ENCODE peak calls at places on chromosomes 1 and 21, in five cellular contexts. U is HEK293T, Q is GM12878, S is H1, R is HepG2. F is an unnamed sample.

GRCh38 chr21:29164330-29164942 is 34.0 kb downstream of the MAP3K7CL start:
- DNase-seq in U (peak; percentile 53), Q (no peak), S (no peak), R (peak; percentile 63), F (peak; percentile 55)

GRCh38 chr1:83746234-83746633 is 252.7 kb downstream of the TTLL7 start:
- DNase-seq in U (no peak), Q (peak; percentile 23), S (no peak), R (no peak), F (no peak)

GRCh38 chr1:115647000-115647399 is 5.2 kb downstream of the VANGL1 start:
- DNase-seq in U (no peak), Q (no peak), S (no peak), R (no peak), F (no peak)

GRCh38 chr1:64703600-64703999 is 41.3 kb upstream of the RAVER2 start:
- DNase-seq in U (no peak), Q (no peak), S (no peak), R (no peak), F (no peak)

GRCh38 chr21:28899744-28900143 is 92.9 kb downstream of the LTN1 start:
- DNase-seq in U (no peak), Q (no peak), S (no peak), R (no peak), F (no peak)

GRCh38 chr1:2045468-2046224 is 4.6 kb upstream of the PRKCZ start:
- DNase-seq in U (no peak), Q (no peak), S (no peak), R (no peak), F (no peak)

GRCh38 chr1:209207126-209207700 is 376.3 kb upstream of the CAMK1G start:
- DNase-seq in U (no peak), Q (no peak), S (no peak), R (no peak), F (no peak)

GRCh38 chr1:22801753-22802152 is 91.1 kb downstream of the EPHB2 start:
- DNase-seq in U (no peak), Q (no peak), S (no peak), R (no peak), F (no peak)

GRCh38 chr1:221439734-221440436 is 302.0 kb downstream of the DUSP10 start:
- DNase-seq in U (no peak), Q (no peak), S (no peak), R (peak; percentile 6), F (no peak)

GRCh38 chr1:21123287-21123961 is 53.3 kb downstream of the EIF4G3 start:
- DNase-seq in U (no peak), Q (no peak), S (no peak), R (no peak), F (no peak)

GRCh38 chr1:58619286-58620054 is 42.4 kb upstream of the TACSTD2 start:
- DNase-seq in U (no peak), Q (no peak), S (no peak), R (no peak), F (no peak)

GRCh38 chr1:82445827-82446226 is 645.1 kb downstream of the ADGRL2 start:
- DNase-seq in U (no peak), Q (no peak), S (no peak), R (no peak), F (no peak)

GRCh38 chr1:145846191-145846590 is 761 bp downstream of the NUDT17 start:
- DNase-seq in U (peak; percentile 66), Q (no peak), S (no peak), R (peak; percentile 23), F (peak; percentile 32)

GRCh38 chr1:65172936-65173335 is 24.9 kb downstream of the AK4 start:
- DNase-seq in U (no peak), Q (no peak), S (no peak), R (no peak), F (no peak)

GRCh38 chr1:67717876-67718275 is 32.9 kb downstream of the GADD45A start:
- DNase-seq in U (no peak), Q (no peak), S (no peak), R (peak; percentile 13), F (no peak)

GRCh38 chr1:9235123-9235513 is 544 bp downstream of the H6PD start:
- DNase-seq in U (peak; percentile 54), Q (no peak), S (no peak), R (peak; percentile 36), F (no peak)

GRCh38 chr1:227894306-227894721 is 53.4 kb downstream of the WNT9A start:
- DNase-seq in U (no peak), Q (no peak), S (no peak), R (no peak), F (no peak)

GRCh38 chr1:201543871-201544521 is 5.1 kb downstream of the NAV1 start:
- DNase-seq in U (no peak), Q (no peak), S (no peak), R (no peak), F (no peak)

GRCh38 chr1:153985984-153986761 is at the start of gene RAB13:
- DNase-seq in U (peak; percentile 88), Q (no peak), S (no peak), R (peak; percentile 81), F (peak; percentile 86)

GRCh38 chr1:172466795-172467407 is 23.0 kb upstream of the PIGC start:
- DNase-seq in U (no peak), Q (no peak), S (no peak), R (peak; percentile 53), F (no peak)

GRCh38 chr21:39047046-39047445 is 136.2 kb downstream of the PSMG1 start:
- DNase-seq in U (no peak), Q (no peak), S (no peak), R (no peak), F (no peak)

GRCh38 chr1:174818014-174818616 is 181.6 kb upstream of the CACYBP start:
- DNase-seq in U (no peak), Q (no peak), S (no peak), R (no peak), F (no peak)

GRCh38 chr1:174815474-174815908 is 184.3 kb upstream of the CACYBP start:
- DNase-seq in U (no peak), Q (no peak), S (no peak), R (no peak), F (no peak)

GRCh38 chr1:174815036-174815435 is 184.7 kb upstream of the CACYBP start:
- DNase-seq in U (no peak), Q (peak; percentile 21), S (no peak), R (peak; percentile 35), F (no peak)

DNA sequence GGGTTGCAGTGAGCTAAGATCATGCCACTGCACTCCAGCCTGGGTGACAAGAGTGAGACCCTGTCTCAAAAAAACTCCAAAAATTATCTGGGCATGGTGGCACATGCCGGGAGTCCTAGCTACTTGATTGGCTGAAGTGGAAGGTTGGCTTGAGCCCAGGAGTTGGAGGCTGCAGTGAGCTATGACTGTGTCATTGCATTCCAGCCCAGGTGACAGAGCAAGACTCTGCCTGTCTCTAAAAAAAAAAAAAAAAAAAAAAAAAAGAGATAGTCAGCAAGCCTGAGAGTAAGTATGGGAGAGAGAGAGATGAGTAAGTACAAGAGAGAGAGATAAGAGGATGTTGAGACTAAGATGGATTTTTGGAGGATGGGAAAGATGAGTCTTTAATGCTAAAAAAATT is 180.8 kb upstream of the CACYBP start:
- DNase-seq in U (no peak), Q (no peak), S (no peak), R (no peak), F (no peak)
- TF ChIP-seq SUZ12 in U (no peak), Q (no peak), S (no peak), R (no peak), F (no peak)

GRCh38 chr1:47233165-47233564 is 1.1 kb upstream of the TAL1 start:
- DNase-seq in U (no peak), Q (no peak), S (no peak), R (no peak), F (no peak)

GRCh38 chr1:47231314-47232186 is 475 bp downstream of the TAL1 start:
- DNase-seq in U (no peak), Q (peak; percentile 1), S (no peak), R (no peak), F (no peak)

GRCh38 chr1:47230692-47231313 is 1.2 kb downstream of the TAL1 start:
- DNase-seq in U (no peak), Q (no peak), S (no peak), R (no peak), F (no peak)

GRCh38 chr1:47229884-47230691 is 1.9 kb downstream of the TAL1 start:
- DNase-seq in U (no peak), Q (no peak), S (no peak), R (no peak), F (no peak)

DNA sequence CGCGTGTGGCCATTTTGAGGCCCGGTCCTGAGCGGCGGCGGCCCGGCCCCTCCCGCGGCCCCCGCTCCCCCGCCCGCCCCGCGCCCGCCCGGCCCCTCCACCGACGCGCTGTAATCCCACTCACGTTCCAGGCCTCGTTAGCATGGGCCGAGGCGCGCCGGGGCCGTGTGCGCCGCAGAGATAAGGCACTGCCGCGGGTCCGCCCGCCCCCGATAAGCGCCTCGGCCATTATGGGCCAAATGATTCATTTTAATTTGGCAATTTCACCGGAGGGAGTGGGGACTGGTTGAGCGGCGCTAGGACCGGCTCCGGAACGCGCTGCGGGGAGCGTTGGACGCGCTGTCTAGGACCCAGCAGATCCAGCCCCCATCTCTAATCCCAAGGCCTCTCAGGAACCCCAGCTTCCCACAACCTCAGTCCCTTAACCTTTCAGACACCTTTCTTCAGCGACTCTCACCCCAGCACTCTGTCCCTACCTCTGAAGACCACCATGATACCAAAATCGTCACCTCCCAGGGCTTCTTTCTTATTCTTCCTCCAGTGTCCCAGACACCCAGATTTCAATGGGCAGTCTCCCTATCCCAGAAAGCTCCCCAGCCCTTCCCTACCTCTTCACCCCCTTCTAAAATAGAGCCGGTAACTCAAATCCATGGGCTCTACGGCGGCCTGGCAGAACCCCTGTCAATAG is at the start of gene TAL1:
- DNase-seq in U (no peak), Q (no peak), S (no peak), R (no peak), F (no peak)
- TF ChIP-seq SUZ12 in U (no peak), Q (no peak), S (no peak), R (no peak), F (peak; percentile 30)

GRCh38 chr1:109882288-109883245 is 28.1 kb upstream of the CSF1 start:
- DNase-seq in U (no peak), Q (no peak), S (no peak), R (peak; percentile 87), F (no peak)
- TF ChIP-seq SUZ12 in U (no peak), Q (no peak), S (no peak), R (no peak), F (no peak)

GRCh38 chr1:61083014-61083798 is 845 bp downstream of the NFIA start:
- DNase-seq in U (peak; percentile 48), Q (no peak), S (no peak), R (no peak), F (no peak)

GRCh38 chr1:61083799-61084385 is 1.5 kb downstream of the NFIA start:
- DNase-seq in U (no peak), Q (no peak), S (no peak), R (no peak), F (no peak)

GRCh38 chr1:61086245-61086644 is 3.9 kb downstream of the NFIA start:
- DNase-seq in U (no peak), Q (no peak), S (no peak), R (no peak), F (no peak)

GRCh38 chr1:61085191-61086086 is 3.1 kb downstream of the NFIA start:
- DNase-seq in U (no peak), Q (no peak), S (no peak), R (no peak), F (no peak)

DNA sequence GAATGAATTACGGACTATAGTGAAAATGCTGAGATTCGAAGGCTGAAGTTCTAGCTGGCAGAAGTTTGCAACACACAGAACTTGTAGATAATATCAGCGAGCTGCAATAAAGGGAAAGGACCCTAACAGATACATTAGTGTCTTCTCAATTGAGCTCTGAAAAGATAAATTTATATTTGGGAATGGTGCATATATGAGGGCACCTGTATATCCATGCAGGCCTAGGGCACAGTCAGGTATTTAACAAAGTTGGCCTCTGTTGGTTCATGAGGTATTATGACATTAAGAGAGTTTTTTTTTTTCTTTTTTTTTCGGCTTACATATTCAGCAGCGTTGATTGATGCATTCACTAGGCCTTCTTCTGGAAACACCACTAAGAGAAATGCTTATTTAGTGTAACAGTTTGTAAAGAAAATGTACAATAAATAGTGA is 2.2 kb downstream of the NFIA start:
- DNase-seq in U (no peak), Q (no peak), S (no peak), R (no peak), F (no peak)
- TF ChIP-seq SUZ12 in U (no peak), Q (no peak), S (no peak), R (no peak), F (no peak)

F was measured in NT2/D1.